ENCODE peak calls at places on chromosome 21, in seven cellular contexts. One of them, this sample, is unnamed.

GRCh38 chr21:26777166-26777565 is 68.0 kb downstream of the ADAMTS1 start:
- DNase-seq in endothelial cell: no peak
- DNase-seq in heart left ventricle: no peak
- DNase-seq in stimulated activated CD8-positive, alpha-beta memory T cell treated with anti-CD3 and anti-CD28 coated beads, Interleukin-15, amount 100 ng/mL, for 48 hours: no peak
- DNase-seq in lower lobe of right lung: no peak
- DNase-seq in T1000: no peak
- DNase-seq in NCI-H187 treated with DMSO at 0.1 percent for 48 hours: no peak
- DNase-seq in this sample: no peak

GRCh38 chr21:27725916-27726315 is 759.0 kb upstream of the ADAMTS5 start:
- DNase-seq in endothelial cell: no peak
- DNase-seq in lower lobe of right lung: no peak
- DNase-seq in stimulated activated CD8-positive, alpha-beta memory T cell treated with anti-CD3 and anti-CD28 coated beads, Interleukin-15, amount 100 ng/mL, for 48 hours: no peak
- DNase-seq in heart left ventricle: no peak
- DNase-seq in NCI-H187 treated with DMSO at 0.1 percent for 48 hours: no peak
- DNase-seq in T1000: no peak
- DNase-seq in this sample: no peak

GRCh38 chr21:26756491-26757159 is 88.6 kb downstream of the ADAMTS1 start:
- DNase-seq in T1000: no peak
- DNase-seq in endothelial cell: no peak
- DNase-seq in heart left ventricle: no peak
- DNase-seq in NCI-H187 treated with DMSO at 0.1 percent for 48 hours: no peak
- DNase-seq in stimulated activated CD8-positive, alpha-beta memory T cell treated with anti-CD3 and anti-CD28 coated beads, Interleukin-15, amount 100 ng/mL, for 48 hours: no peak
- DNase-seq in lower lobe of right lung: no peak
- DNase-seq in this sample: peak

GRCh38 chr21:43639470-43640178 is 19.7 kb downstream of the HSF2BP start:
- DNase-seq in heart left ventricle: no peak
- DNase-seq in stimulated activated CD8-positive, alpha-beta memory T cell treated with anti-CD3 and anti-CD28 coated beads, Interleukin-15, amount 100 ng/mL, for 48 hours: no peak
- DNase-seq in NCI-H187 treated with DMSO at 0.1 percent for 48 hours: no peak
- DNase-seq in endothelial cell: no peak
- DNase-seq in T1000: no peak
- DNase-seq in lower lobe of right lung: no peak
- DNase-seq in this sample: no peak

GRCh38 chr21:41477641-41478318 is 30.2 kb downstream of the TMPRSS2 start:
- DNase-seq in T1000: no peak
- DNase-seq in lower lobe of right lung: no peak
- DNase-seq in heart left ventricle: no peak
- DNase-seq in NCI-H187 treated with DMSO at 0.1 percent for 48 hours: no peak
- DNase-seq in stimulated activated CD8-positive, alpha-beta memory T cell treated with anti-CD3 and anti-CD28 coated beads, Interleukin-15, amount 100 ng/mL, for 48 hours: no peak
- DNase-seq in endothelial cell: no peak
- DNase-seq in this sample: no peak

GRCh38 chr21:31416465-31416864 is 72.4 kb upstream of the TIAM1 start:
- DNase-seq in endothelial cell: no peak
- DNase-seq in T1000: no peak
- DNase-seq in lower lobe of right lung: no peak
- DNase-seq in heart left ventricle: no peak
- DNase-seq in stimulated activated CD8-positive, alpha-beta memory T cell treated with anti-CD3 and anti-CD28 coated beads, Interleukin-15, amount 100 ng/mL, for 48 hours: no peak
- DNase-seq in NCI-H187 treated with DMSO at 0.1 percent for 48 hours: no peak
- DNase-seq in this sample: no peak

GRCh38 chr21:30408782-30409494 is 13.1 kb downstream of the KRTAP13-1 start:
- DNase-seq in stimulated activated CD8-positive, alpha-beta memory T cell treated with anti-CD3 and anti-CD28 coated beads, Interleukin-15, amount 100 ng/mL, for 48 hours: no peak
- DNase-seq in lower lobe of right lung: peak
- DNase-seq in endothelial cell: peak
- DNase-seq in heart left ventricle: peak
- DNase-seq in NCI-H187 treated with DMSO at 0.1 percent for 48 hours: no peak
- DNase-seq in T1000: no peak
- DNase-seq in this sample: peak

GRCh38 chr21:44436958-44437357 is 18.4 kb upstream of the LRRC3 start:
- DNase-seq in stimulated activated CD8-positive, alpha-beta memory T cell treated with anti-CD3 and anti-CD28 coated beads, Interleukin-15, amount 100 ng/mL, for 48 hours: no peak
- DNase-seq in heart left ventricle: peak
- DNase-seq in lower lobe of right lung: peak
- DNase-seq in endothelial cell: no peak
- DNase-seq in NCI-H187 treated with DMSO at 0.1 percent for 48 hours: no peak
- DNase-seq in T1000: no peak
- DNase-seq in this sample: no peak

GRCh38 chr21:40881767-40882166 is 34.8 kb upstream of the DSCAM start:
- DNase-seq in NCI-H187 treated with DMSO at 0.1 percent for 48 hours: no peak
- DNase-seq in T1000: no peak
- DNase-seq in stimulated activated CD8-positive, alpha-beta memory T cell treated with anti-CD3 and anti-CD28 coated beads, Interleukin-15, amount 100 ng/mL, for 48 hours: no peak
- DNase-seq in endothelial cell: no peak
- DNase-seq in lower lobe of right lung: no peak
- DNase-seq in heart left ventricle: no peak
- DNase-seq in this sample: no peak

GRCh38 chr21:40832316-40832715 is 14.6 kb downstream of the DSCAM start:
- DNase-seq in T1000: no peak
- DNase-seq in endothelial cell: no peak
- DNase-seq in stimulated activated CD8-positive, alpha-beta memory T cell treated with anti-CD3 and anti-CD28 coated beads, Interleukin-15, amount 100 ng/mL, for 48 hours: no peak
- DNase-seq in heart left ventricle: no peak
- DNase-seq in NCI-H187 treated with DMSO at 0.1 percent for 48 hours: no peak
- DNase-seq in lower lobe of right lung: no peak
- DNase-seq in this sample: no peak

GRCh38 chr21:43867332-43867703 is 2.3 kb downstream of the AGPAT3 start:
- DNase-seq in lower lobe of right lung: no peak
- DNase-seq in endothelial cell: no peak
- DNase-seq in NCI-H187 treated with DMSO at 0.1 percent for 48 hours: no peak
- DNase-seq in T1000: no peak
- DNase-seq in heart left ventricle: no peak
- DNase-seq in stimulated activated CD8-positive, alpha-beta memory T cell treated with anti-CD3 and anti-CD28 coated beads, Interleukin-15, amount 100 ng/mL, for 48 hours: no peak
- DNase-seq in this sample: no peak

GRCh38 chr21:14880922-14881321 is 183.9 kb downstream of the NRIP1 start:
- DNase-seq in NCI-H187 treated with DMSO at 0.1 percent for 48 hours: no peak
- DNase-seq in heart left ventricle: no peak
- DNase-seq in T1000: no peak
- DNase-seq in endothelial cell: no peak
- DNase-seq in stimulated activated CD8-positive, alpha-beta memory T cell treated with anti-CD3 and anti-CD28 coated beads, Interleukin-15, amount 100 ng/mL, for 48 hours: no peak
- DNase-seq in lower lobe of right lung: no peak
- DNase-seq in this sample: no peak

GRCh38 chr21:39564200-39564599 is 48.5 kb upstream of the B3GALT5 start:
- DNase-seq in stimulated activated CD8-positive, alpha-beta memory T cell treated with anti-CD3 and anti-CD28 coated beads, Interleukin-15, amount 100 ng/mL, for 48 hours: no peak
- DNase-seq in lower lobe of right lung: no peak
- DNase-seq in heart left ventricle: peak
- DNase-seq in T1000: no peak
- DNase-seq in NCI-H187 treated with DMSO at 0.1 percent for 48 hours: no peak
- DNase-seq in endothelial cell: no peak
- DNase-seq in this sample: no peak

GRCh38 chr21:29817450-29817849 is 122.3 kb downstream of the GRIK1 start:
- DNase-seq in NCI-H187 treated with DMSO at 0.1 percent for 48 hours: no peak
- DNase-seq in lower lobe of right lung: no peak
- DNase-seq in stimulated activated CD8-positive, alpha-beta memory T cell treated with anti-CD3 and anti-CD28 coated beads, Interleukin-15, amount 100 ng/mL, for 48 hours: no peak
- DNase-seq in T1000: no peak
- DNase-seq in heart left ventricle: no peak
- DNase-seq in endothelial cell: no peak
- DNase-seq in this sample: no peak

GRCh38 chr21:41669533-41669830 is 97.4 kb downstream of the RIPK4 start:
- DNase-seq in stimulated activated CD8-positive, alpha-beta memory T cell treated with anti-CD3 and anti-CD28 coated beads, Interleukin-15, amount 100 ng/mL, for 48 hours: no peak
- DNase-seq in heart left ventricle: no peak
- DNase-seq in NCI-H187 treated with DMSO at 0.1 percent for 48 hours: no peak
- DNase-seq in endothelial cell: no peak
- DNase-seq in T1000: no peak
- DNase-seq in lower lobe of right lung: no peak
- DNase-seq in this sample: no peak

GRCh38 chr21:46637952-46638746 is 2.7 kb downstream of the PRMT2 start:
- DNase-seq in T1000: no peak
- DNase-seq in heart left ventricle: no peak
- DNase-seq in lower lobe of right lung: no peak
- DNase-seq in NCI-H187 treated with DMSO at 0.1 percent for 48 hours: no peak
- DNase-seq in endothelial cell: no peak
- DNase-seq in stimulated activated CD8-positive, alpha-beta memory T cell treated with anti-CD3 and anti-CD28 coated beads, Interleukin-15, amount 100 ng/mL, for 48 hours: no peak
- DNase-seq in this sample: no peak

GRCh38 chr21:32245971-32246370 is 32.9 kb downstream of the MIS18A start:
- DNase-seq in T1000: no peak
- DNase-seq in lower lobe of right lung: no peak
- DNase-seq in heart left ventricle: no peak
- DNase-seq in endothelial cell: no peak
- DNase-seq in NCI-H187 treated with DMSO at 0.1 percent for 48 hours: no peak
- DNase-seq in stimulated activated CD8-positive, alpha-beta memory T cell treated with anti-CD3 and anti-CD28 coated beads, Interleukin-15, amount 100 ng/mL, for 48 hours: no peak
- DNase-seq in this sample: no peak

GRCh38 chr21:31284797-31285397 is 59.2 kb downstream of the TIAM1 start:
- DNase-seq in endothelial cell: peak
- DNase-seq in stimulated activated CD8-positive, alpha-beta memory T cell treated with anti-CD3 and anti-CD28 coated beads, Interleukin-15, amount 100 ng/mL, for 48 hours: no peak
- DNase-seq in NCI-H187 treated with DMSO at 0.1 percent for 48 hours: no peak
- DNase-seq in heart left ventricle: peak
- DNase-seq in lower lobe of right lung: no peak
- DNase-seq in T1000: peak
- DNase-seq in this sample: no peak

GRCh38 chr21:46119565-46120271 is 21.8 kb downstream of the COL6A2 start:
- DNase-seq in NCI-H187 treated with DMSO at 0.1 percent for 48 hours: no peak
- DNase-seq in endothelial cell: no peak
- DNase-seq in lower lobe of right lung: peak
- DNase-seq in stimulated activated CD8-positive, alpha-beta memory T cell treated with anti-CD3 and anti-CD28 coated beads, Interleukin-15, amount 100 ng/mL, for 48 hours: no peak
- DNase-seq in heart left ventricle: peak
- DNase-seq in T1000: no peak
- DNase-seq in this sample: no peak

GRCh38 chr21:45537746-45538291 is 4.4 kb downstream of the SLC19A1 start:
- DNase-seq in stimulated activated CD8-positive, alpha-beta memory T cell treated with anti-CD3 and anti-CD28 coated beads, Interleukin-15, amount 100 ng/mL, for 48 hours: no peak
- DNase-seq in heart left ventricle: peak
- DNase-seq in endothelial cell: no peak
- DNase-seq in NCI-H187 treated with DMSO at 0.1 percent for 48 hours: no peak
- DNase-seq in lower lobe of right lung: peak
- DNase-seq in T1000: no peak
- DNase-seq in this sample: no peak

GRCh38 chr21:45057886-45058285 is 16.5 kb upstream of the ADARB1 start:
- DNase-seq in T1000: no peak
- DNase-seq in lower lobe of right lung: no peak
- DNase-seq in NCI-H187 treated with DMSO at 0.1 percent for 48 hours: no peak
- DNase-seq in heart left ventricle: no peak
- DNase-seq in stimulated activated CD8-positive, alpha-beta memory T cell treated with anti-CD3 and anti-CD28 coated beads, Interleukin-15, amount 100 ng/mL, for 48 hours: no peak
- DNase-seq in endothelial cell: no peak
- DNase-seq in this sample: no peak

GRCh38 chr21:33968082-33968997 is 52.7 kb upstream of the ATP5PO start:
- DNase-seq in endothelial cell: peak
- DNase-seq in T1000: no peak
- DNase-seq in stimulated activated CD8-positive, alpha-beta memory T cell treated with anti-CD3 and anti-CD28 coated beads, Interleukin-15, amount 100 ng/mL, for 48 hours: no peak
- DNase-seq in NCI-H187 treated with DMSO at 0.1 percent for 48 hours: no peak
- DNase-seq in heart left ventricle: no peak
- DNase-seq in lower lobe of right lung: no peak
- DNase-seq in this sample: peak

GRCh38 chr21:44420416-44421205 is 34.7 kb upstream of the LRRC3 start:
- DNase-seq in NCI-H187 treated with DMSO at 0.1 percent for 48 hours: no peak
- DNase-seq in T1000: no peak
- DNase-seq in endothelial cell: no peak
- DNase-seq in heart left ventricle: no peak
- DNase-seq in stimulated activated CD8-positive, alpha-beta memory T cell treated with anti-CD3 and anti-CD28 coated beads, Interleukin-15, amount 100 ng/mL, for 48 hours: no peak
- DNase-seq in lower lobe of right lung: no peak
- DNase-seq in this sample: no peak

GRCh38 chr21:35257413-35257812 is 208.3 kb upstream of the RUNX1 start:
- DNase-seq in T1000: peak
- DNase-seq in heart left ventricle: peak
- DNase-seq in lower lobe of right lung: peak
- DNase-seq in stimulated activated CD8-positive, alpha-beta memory T cell treated with anti-CD3 and anti-CD28 coated beads, Interleukin-15, amount 100 ng/mL, for 48 hours: no peak
- DNase-seq in NCI-H187 treated with DMSO at 0.1 percent for 48 hours: peak
- DNase-seq in endothelial cell: no peak
- DNase-seq in this sample: peak

GRCh38 chr21:44836666-44837471 is 19.0 kb upstream of the SUMO3 start:
- DNase-seq in lower lobe of right lung: no peak
- DNase-seq in stimulated activated CD8-positive, alpha-beta memory T cell treated with anti-CD3 and anti-CD28 coated beads, Interleukin-15, amount 100 ng/mL, for 48 hours: no peak
- DNase-seq in endothelial cell: no peak
- DNase-seq in heart left ventricle: no peak
- DNase-seq in NCI-H187 treated with DMSO at 0.1 percent for 48 hours: no peak
- DNase-seq in T1000: no peak
- DNase-seq in this sample: no peak

GRCh38 chr21:44742418-44743153 is 31.2 kb upstream of the TSPEAR start:
- DNase-seq in stimulated activated CD8-positive, alpha-beta memory T cell treated with anti-CD3 and anti-CD28 coated beads, Interleukin-15, amount 100 ng/mL, for 48 hours: no peak
- DNase-seq in heart left ventricle: no peak
- DNase-seq in endothelial cell: no peak
- DNase-seq in lower lobe of right lung: no peak
- DNase-seq in T1000: no peak
- DNase-seq in NCI-H187 treated with DMSO at 0.1 percent for 48 hours: peak
- DNase-seq in this sample: no peak

GRCh38 chr21:42983102-42983501 is 8.7 kb downstream of the PKNOX1 start:
- DNase-seq in NCI-H187 treated with DMSO at 0.1 percent for 48 hours: no peak
- DNase-seq in heart left ventricle: no peak
- DNase-seq in endothelial cell: no peak
- DNase-seq in lower lobe of right lung: no peak
- DNase-seq in stimulated activated CD8-positive, alpha-beta memory T cell treated with anti-CD3 and anti-CD28 coated beads, Interleukin-15, amount 100 ng/mL, for 48 hours: no peak
- DNase-seq in T1000: no peak
- DNase-seq in this sample: no peak

GRCh38 chr21:45856422-45856821 is 125.1 kb upstream of the COL6A1 start:
- DNase-seq in lower lobe of right lung: no peak
- DNase-seq in stimulated activated CD8-positive, alpha-beta memory T cell treated with anti-CD3 and anti-CD28 coated beads, Interleukin-15, amount 100 ng/mL, for 48 hours: no peak
- DNase-seq in heart left ventricle: no peak
- DNase-seq in endothelial cell: no peak
- DNase-seq in NCI-H187 treated with DMSO at 0.1 percent for 48 hours: no peak
- DNase-seq in T1000: no peak
- DNase-seq in this sample: no peak

GRCh38 chr21:20570824-20571232 is 427.4 kb upstream of the NCAM2 start:
- DNase-seq in NCI-H187 treated with DMSO at 0.1 percent for 48 hours: no peak
- DNase-seq in T1000: peak
- DNase-seq in lower lobe of right lung: no peak
- DNase-seq in endothelial cell: peak
- DNase-seq in stimulated activated CD8-positive, alpha-beta memory T cell treated with anti-CD3 and anti-CD28 coated beads, Interleukin-15, amount 100 ng/mL, for 48 hours: no peak
- DNase-seq in heart left ventricle: no peak
- DNase-seq in this sample: no peak

GRCh38 chr21:26717146-26717739 is 128.0 kb downstream of the ADAMTS1 start:
- DNase-seq in stimulated activated CD8-positive, alpha-beta memory T cell treated with anti-CD3 and anti-CD28 coated beads, Interleukin-15, amount 100 ng/mL, for 48 hours: no peak
- DNase-seq in heart left ventricle: no peak
- DNase-seq in lower lobe of right lung: no peak
- DNase-seq in T1000: no peak
- DNase-seq in endothelial cell: no peak
- DNase-seq in NCI-H187 treated with DMSO at 0.1 percent for 48 hours: no peak
- DNase-seq in this sample: peak

GRCh38 chr21:39082656-39083376 is 100.4 kb downstream of the PSMG1 start:
- DNase-seq in NCI-H187 treated with DMSO at 0.1 percent for 48 hours: no peak
- DNase-seq in T1000: no peak
- DNase-seq in lower lobe of right lung: no peak
- DNase-seq in stimulated activated CD8-positive, alpha-beta memory T cell treated with anti-CD3 and anti-CD28 coated beads, Interleukin-15, amount 100 ng/mL, for 48 hours: no peak
- DNase-seq in heart left ventricle: no peak
- DNase-seq in endothelial cell: no peak
- DNase-seq in this sample: no peak

GRCh38 chr21:17492415-17493168 is 20.3 kb upstream of the CXADR start:
- DNase-seq in endothelial cell: no peak
- DNase-seq in T1000: no peak
- DNase-seq in NCI-H187 treated with DMSO at 0.1 percent for 48 hours: no peak
- DNase-seq in heart left ventricle: no peak
- DNase-seq in lower lobe of right lung: no peak
- DNase-seq in stimulated activated CD8-positive, alpha-beta memory T cell treated with anti-CD3 and anti-CD28 coated beads, Interleukin-15, amount 100 ng/mL, for 48 hours: no peak
- DNase-seq in this sample: peak

GRCh38 chr21:46100426-46100825 is 2.5 kb downstream of the COL6A2 start:
- DNase-seq in stimulated activated CD8-positive, alpha-beta memory T cell treated with anti-CD3 and anti-CD28 coated beads, Interleukin-15, amount 100 ng/mL, for 48 hours: no peak
- DNase-seq in T1000: no peak
- DNase-seq in NCI-H187 treated with DMSO at 0.1 percent for 48 hours: no peak
- DNase-seq in heart left ventricle: no peak
- DNase-seq in endothelial cell: no peak
- DNase-seq in lower lobe of right lung: no peak
- DNase-seq in this sample: no peak

GRCh38 chr21:24470852-24471251 is 1136.4 kb downstream of the MRPL39 start:
- DNase-seq in heart left ventricle: no peak
- DNase-seq in stimulated activated CD8-positive, alpha-beta memory T cell treated with anti-CD3 and anti-CD28 coated beads, Interleukin-15, amount 100 ng/mL, for 48 hours: no peak
- DNase-seq in T1000: no peak
- DNase-seq in NCI-H187 treated with DMSO at 0.1 percent for 48 hours: no peak
- DNase-seq in endothelial cell: no peak
- DNase-seq in lower lobe of right lung: no peak
- DNase-seq in this sample: no peak

GRCh38 chr21:33205476-33205875 is 24.3 kb upstream of the IFNAR2 start:
- DNase-seq in NCI-H187 treated with DMSO at 0.1 percent for 48 hours: no peak
- DNase-seq in lower lobe of right lung: no peak
- DNase-seq in stimulated activated CD8-positive, alpha-beta memory T cell treated with anti-CD3 and anti-CD28 coated beads, Interleukin-15, amount 100 ng/mL, for 48 hours: no peak
- DNase-seq in T1000: no peak
- DNase-seq in endothelial cell: no peak
- DNase-seq in heart left ventricle: no peak
- DNase-seq in this sample: no peak

GRCh38 chr21:27423906-27424595 is 457.2 kb upstream of the ADAMTS5 start:
- DNase-seq in lower lobe of right lung: no peak
- DNase-seq in heart left ventricle: peak
- DNase-seq in T1000: no peak
- DNase-seq in NCI-H187 treated with DMSO at 0.1 percent for 48 hours: no peak
- DNase-seq in endothelial cell: no peak
- DNase-seq in stimulated activated CD8-positive, alpha-beta memory T cell treated with anti-CD3 and anti-CD28 coated beads, Interleukin-15, amount 100 ng/mL, for 48 hours: no peak
- DNase-seq in this sample: peak

GRCh38 chr21:29287383-29287782 is 11.3 kb upstream of the BACH1 start:
- DNase-seq in stimulated activated CD8-positive, alpha-beta memory T cell treated with anti-CD3 and anti-CD28 coated beads, Interleukin-15, amount 100 ng/mL, for 48 hours: no peak
- DNase-seq in lower lobe of right lung: no peak
- DNase-seq in NCI-H187 treated with DMSO at 0.1 percent for 48 hours: no peak
- DNase-seq in T1000: no peak
- DNase-seq in heart left ventricle: no peak
- DNase-seq in endothelial cell: no peak
- DNase-seq in this sample: no peak